ENCODE peak calls at places on chromosome 1, in five cellular contexts. A, O, F, G and B are unnamed samples.

GRCh38 chr1:173208868-173209267 is 1.7 kb upstream of the TNFSF4 start:
- DNase-seq in F (no peak), G (no peak), A (no peak), O (no peak), B (no peak)

GRCh38 chr1:59645893-59646292 is 168.9 kb upstream of the HOOK1 start:
- DNase-seq in O (no peak), G (no peak), F (no peak), A (no peak), B (no peak)

GRCh38 chr1:159847231-159847630 is 15.2 kb downstream of the VSIG8 start:
- DNase-seq in F (no peak), G (no peak), O (no peak), A (no peak), B (no peak)

GRCh38 chr1:10968411-10968826 is 44.0 kb upstream of the TARDBP start:
- DNase-seq in F (no peak), O (no peak), G (no peak), A (no peak), B (no peak)

GRCh38 chr1:21334214-21335087 is 44.2 kb upstream of the ECE1 start:
- DNase-seq in O (peak), F (peak), G (peak), A (peak), B (peak)

GRCh38 chr1:30911061-30911954 is 2.8 kb upstream of the SDC3 start:
- DNase-seq in O (peak), A (no peak), G (peak), F (peak), B (peak)

GRCh38 chr1:207502726-207503125 is 6.8 kb downstream of the CR1 start:
- DNase-seq in F (no peak), O (no peak), G (no peak), A (no peak), B (no peak)

GRCh38 chr1:58746757-58747156 is 37.1 kb downstream of the JUN start:
- DNase-seq in F (no peak), G (no peak), O (no peak), A (no peak), B (no peak)

GRCh38 chr1:165369255-165369848 is 12.8 kb upstream of the LMX1A start:
- DNase-seq in O (peak), G (peak), F (peak), A (no peak), B (peak)

GRCh38 chr1:28313710-28314510 is 14.9 kb upstream of the MED18 start:
- DNase-seq in F (no peak), A (no peak), O (peak), G (peak), B (no peak)

GRCh38 chr1:150366416-150367296 is 2.7 kb downstream of the RPRD2 start:
- DNase-seq in O (no peak), G (no peak), F (no peak), A (no peak), B (no peak)

GRCh38 chr1:18817316-18817715 is 42.1 kb downstream of the TAS1R2 start:
- DNase-seq in O (no peak), A (no peak), G (no peak), F (no peak), B (no peak)

GRCh38 chr1:109252893-109253802 is 3.8 kb downstream of the CELSR2 start:
- DNase-seq in O (no peak), G (peak), A (no peak), F (no peak), B (peak)

GRCh38 chr1:8533124-8533523 is 215.2 kb downstream of the SLC45A1 start:
- DNase-seq in A (no peak), G (no peak), O (no peak), F (no peak), B (no peak)